ENCODE peak calls at places on chromosome 20, in nine cellular contexts. One of them, this sample, is unnamed.

GRCh38 chr20:52943185-52943841 is 28.8 kb upstream of the TSHZ2 start:
- DNase-seq in AG10803: peak; percentile 49
- DNase-seq in cardiac muscle cell: no peak
- DNase-seq in HL-60: peak; percentile 10
- DNase-seq in dorsolateral prefrontal cortex: no peak
- DNase-seq in heart right ventricle: no peak
- DNase-seq in choroid plexus epithelial cell: peak; percentile 8
- DNase-seq in endothelial cell: no peak
- DNase-seq in CD4-positive, alpha-beta T cell: no peak
- DNase-seq in this sample: no peak

GRCh38 chr20:32982617-32983458 is 21.4 kb downstream of the SUN5 start:
- DNase-seq in choroid plexus epithelial cell: no peak
- DNase-seq in HL-60: no peak
- DNase-seq in AG10803: no peak
- DNase-seq in dorsolateral prefrontal cortex: no peak
- DNase-seq in endothelial cell: no peak
- DNase-seq in heart right ventricle: peak; percentile 35
- DNase-seq in cardiac muscle cell: peak; percentile 89
- DNase-seq in CD4-positive, alpha-beta T cell: no peak
- DNase-seq in this sample: no peak

GRCh38 chr20:46128310-46129151 is 10.4 kb downstream of the CD40 start:
- DNase-seq in HL-60: no peak
- DNase-seq in dorsolateral prefrontal cortex: peak; percentile 58
- DNase-seq in cardiac muscle cell: peak; percentile 51
- DNase-seq in AG10803: no peak
- DNase-seq in CD4-positive, alpha-beta T cell: no peak
- DNase-seq in heart right ventricle: peak; percentile 35
- DNase-seq in endothelial cell: peak; percentile 63
- DNase-seq in choroid plexus epithelial cell: peak; percentile 25
- DNase-seq in this sample: no peak

GRCh38 chr20:29790510-29790909 is 1467.0 kb upstream of the DEFB115 start:
- DNase-seq in heart right ventricle: no peak
- DNase-seq in AG10803: no peak
- DNase-seq in choroid plexus epithelial cell: no peak
- DNase-seq in CD4-positive, alpha-beta T cell: no peak
- DNase-seq in endothelial cell: no peak
- DNase-seq in dorsolateral prefrontal cortex: no peak
- DNase-seq in HL-60: no peak
- DNase-seq in cardiac muscle cell: no peak
- DNase-seq in this sample: no peak

GRCh38 chr20:40251284-40251932 is 437.6 kb downstream of the MAFB start:
- DNase-seq in CD4-positive, alpha-beta T cell: no peak
- DNase-seq in dorsolateral prefrontal cortex: no peak
- DNase-seq in heart right ventricle: no peak
- DNase-seq in AG10803: peak; percentile 39
- DNase-seq in choroid plexus epithelial cell: peak; percentile 54
- DNase-seq in HL-60: no peak
- DNase-seq in cardiac muscle cell: peak; percentile 19
- DNase-seq in endothelial cell: peak; percentile 46
- DNase-seq in this sample: no peak

GRCh38 chr20:58293453-58293852 is 16.1 kb upstream of the RAB22A start:
- DNase-seq in cardiac muscle cell: peak; percentile 71
- DNase-seq in endothelial cell: no peak
- DNase-seq in AG10803: no peak
- DNase-seq in CD4-positive, alpha-beta T cell: no peak
- DNase-seq in heart right ventricle: no peak
- DNase-seq in choroid plexus epithelial cell: no peak
- DNase-seq in HL-60: no peak
- DNase-seq in dorsolateral prefrontal cortex: no peak
- DNase-seq in this sample: no peak

GRCh38 chr20:52676282-52676995 is 295.7 kb upstream of the TSHZ2 start:
- DNase-seq in endothelial cell: no peak
- DNase-seq in dorsolateral prefrontal cortex: no peak
- DNase-seq in heart right ventricle: no peak
- DNase-seq in cardiac muscle cell: no peak
- DNase-seq in choroid plexus epithelial cell: no peak
- DNase-seq in HL-60: no peak
- DNase-seq in AG10803: no peak
- DNase-seq in CD4-positive, alpha-beta T cell: no peak
- DNase-seq in this sample: no peak

GRCh38 chr20:18056174-18057105 is 1.3 kb downstream of the OVOL2 start:
- DNase-seq in endothelial cell: no peak
- DNase-seq in heart right ventricle: no peak
- DNase-seq in dorsolateral prefrontal cortex: no peak
- DNase-seq in AG10803: no peak
- DNase-seq in HL-60: no peak
- DNase-seq in cardiac muscle cell: peak; percentile 33
- DNase-seq in CD4-positive, alpha-beta T cell: no peak
- DNase-seq in choroid plexus epithelial cell: peak; percentile 12
- DNase-seq in this sample: no peak

GRCh38 chr20:53939554-53940355 is 130.6 kb downstream of the BCAS1 start:
- DNase-seq in choroid plexus epithelial cell: peak; percentile 96
- DNase-seq in endothelial cell: peak; percentile 92
- DNase-seq in dorsolateral prefrontal cortex: peak; percentile 85
- DNase-seq in HL-60: peak; percentile 95
- DNase-seq in CD4-positive, alpha-beta T cell: peak; percentile 54
- DNase-seq in cardiac muscle cell: peak; percentile 94
- DNase-seq in heart right ventricle: peak; percentile 88
- DNase-seq in AG10803: peak; percentile 96
- DNase-seq in this sample: peak; percentile 94

GRCh38 chr20:61662226-61662945 is 403.3 kb downstream of the TAF4 start:
- DNase-seq in endothelial cell: no peak
- DNase-seq in AG10803: no peak
- DNase-seq in HL-60: no peak
- DNase-seq in cardiac muscle cell: no peak
- DNase-seq in dorsolateral prefrontal cortex: no peak
- DNase-seq in heart right ventricle: no peak
- DNase-seq in CD4-positive, alpha-beta T cell: no peak
- DNase-seq in choroid plexus epithelial cell: no peak
- DNase-seq in this sample: no peak

GRCh38 chr20:42350521-42350920 is 732.3 kb upstream of the CHD6 start:
- DNase-seq in dorsolateral prefrontal cortex: no peak
- DNase-seq in choroid plexus epithelial cell: no peak
- DNase-seq in CD4-positive, alpha-beta T cell: no peak
- DNase-seq in AG10803: no peak
- DNase-seq in heart right ventricle: no peak
- DNase-seq in HL-60: no peak
- DNase-seq in endothelial cell: no peak
- DNase-seq in cardiac muscle cell: no peak
- DNase-seq in this sample: no peak

GRCh38 chr20:34324541-34324940 is 21.4 kb upstream of the AHCY start:
- DNase-seq in HL-60: no peak
- DNase-seq in cardiac muscle cell: no peak
- DNase-seq in AG10803: no peak
- DNase-seq in CD4-positive, alpha-beta T cell: no peak
- DNase-seq in dorsolateral prefrontal cortex: no peak
- DNase-seq in choroid plexus epithelial cell: no peak
- DNase-seq in heart right ventricle: no peak
- DNase-seq in endothelial cell: no peak
- DNase-seq in this sample: no peak

GRCh38 chr20:34332262-34332920 is 29.2 kb upstream of the AHCY start:
- DNase-seq in choroid plexus epithelial cell: no peak
- DNase-seq in heart right ventricle: no peak
- DNase-seq in HL-60: no peak
- DNase-seq in CD4-positive, alpha-beta T cell: no peak
- DNase-seq in AG10803: no peak
- DNase-seq in endothelial cell: no peak
- DNase-seq in cardiac muscle cell: no peak
- DNase-seq in dorsolateral prefrontal cortex: no peak
- DNase-seq in this sample: no peak

GRCh38 chr20:34331838-34332237 is 28.7 kb upstream of the AHCY start:
- DNase-seq in HL-60: no peak
- DNase-seq in endothelial cell: no peak
- DNase-seq in heart right ventricle: no peak
- DNase-seq in CD4-positive, alpha-beta T cell: no peak
- DNase-seq in dorsolateral prefrontal cortex: no peak
- DNase-seq in cardiac muscle cell: no peak
- DNase-seq in choroid plexus epithelial cell: no peak
- DNase-seq in AG10803: no peak
- DNase-seq in this sample: no peak

GRCh38 chr20:34333786-34334185 is 29.3 kb upstream of the ITCH start:
- DNase-seq in dorsolateral prefrontal cortex: no peak
- DNase-seq in endothelial cell: no peak
- DNase-seq in heart right ventricle: no peak
- DNase-seq in HL-60: no peak
- DNase-seq in AG10803: no peak
- DNase-seq in CD4-positive, alpha-beta T cell: no peak
- DNase-seq in choroid plexus epithelial cell: no peak
- DNase-seq in cardiac muscle cell: no peak
- DNase-seq in this sample: no peak

GRCh38 chr20:34328928-34329677 is 25.9 kb upstream of the AHCY start:
- DNase-seq in dorsolateral prefrontal cortex: no peak
- DNase-seq in cardiac muscle cell: no peak
- DNase-seq in endothelial cell: no peak
- DNase-seq in heart right ventricle: no peak
- DNase-seq in choroid plexus epithelial cell: no peak
- DNase-seq in AG10803: no peak
- DNase-seq in CD4-positive, alpha-beta T cell: no peak
- DNase-seq in HL-60: no peak
- DNase-seq in this sample: no peak
- TF ChIP-seq CTCF in dorsolateral prefrontal cortex: no peak
- TF ChIP-seq CTCF in cardiac muscle cell: no peak
- TF ChIP-seq CTCF in endothelial cell: no peak
- TF ChIP-seq CTCF in heart right ventricle: no peak
- TF ChIP-seq CTCF in choroid plexus epithelial cell: no peak
- TF ChIP-seq CTCF in AG10803: no peak
- TF ChIP-seq CTCF in CD4-positive, alpha-beta T cell: no peak
- TF ChIP-seq CTCF in HL-60: no peak
- TF ChIP-seq CTCF in this sample: no peak

GRCh38 chr20:31719644-31720485 is 2.8 kb downstream of the BCL2L1 start:
- DNase-seq in HL-60: no peak
- DNase-seq in endothelial cell: no peak
- DNase-seq in heart right ventricle: no peak
- DNase-seq in dorsolateral prefrontal cortex: peak; percentile 46
- DNase-seq in cardiac muscle cell: no peak
- DNase-seq in choroid plexus epithelial cell: peak; percentile 53
- DNase-seq in CD4-positive, alpha-beta T cell: no peak
- DNase-seq in AG10803: peak; percentile 43
- DNase-seq in this sample: no peak

GRCh38 chr20:31721408-31722332 is 998 bp downstream of the BCL2L1 start:
- DNase-seq in heart right ventricle: peak; percentile 40
- DNase-seq in dorsolateral prefrontal cortex: no peak
- DNase-seq in AG10803: no peak
- DNase-seq in CD4-positive, alpha-beta T cell: no peak
- DNase-seq in endothelial cell: no peak
- DNase-seq in HL-60: no peak
- DNase-seq in choroid plexus epithelial cell: no peak
- DNase-seq in cardiac muscle cell: no peak
- DNase-seq in this sample: no peak

GRCh38 chr20:31720486-31721407 is 1.9 kb downstream of the BCL2L1 start:
- DNase-seq in cardiac muscle cell: no peak
- DNase-seq in endothelial cell: no peak
- DNase-seq in HL-60: no peak
- DNase-seq in AG10803: no peak
- DNase-seq in choroid plexus epithelial cell: no peak
- DNase-seq in heart right ventricle: no peak
- DNase-seq in CD4-positive, alpha-beta T cell: no peak
- DNase-seq in dorsolateral prefrontal cortex: no peak
- DNase-seq in this sample: no peak

GRCh38 chr20:31723282-31724078 is 812 bp upstream of the BCL2L1 start:
- DNase-seq in cardiac muscle cell: peak; percentile 98
- DNase-seq in CD4-positive, alpha-beta T cell: peak; percentile 97
- DNase-seq in AG10803: peak; percentile 98
- DNase-seq in HL-60: peak; percentile 96
- DNase-seq in dorsolateral prefrontal cortex: peak; percentile 98
- DNase-seq in heart right ventricle: peak; percentile 99
- DNase-seq in endothelial cell: peak; percentile 100
- DNase-seq in choroid plexus epithelial cell: peak; percentile 99
- DNase-seq in this sample: peak; percentile 86

GRCh38 chr20:31722388-31723281 is at the start of gene BCL2L1:
- DNase-seq in cardiac muscle cell: peak; percentile 86
- DNase-seq in endothelial cell: peak; percentile 84
- DNase-seq in heart right ventricle: peak; percentile 89
- DNase-seq in AG10803: peak; percentile 87
- DNase-seq in CD4-positive, alpha-beta T cell: peak; percentile 42
- DNase-seq in dorsolateral prefrontal cortex: peak; percentile 81
- DNase-seq in choroid plexus epithelial cell: peak; percentile 89
- DNase-seq in HL-60: peak; percentile 73
- DNase-seq in this sample: no peak
- TF ChIP-seq CTCF in cardiac muscle cell: peak; percentile 82
- TF ChIP-seq CTCF in endothelial cell: peak; percentile 69
- TF ChIP-seq CTCF in heart right ventricle: peak; percentile 68
- TF ChIP-seq CTCF in AG10803: peak; percentile 73
- TF ChIP-seq CTCF in CD4-positive, alpha-beta T cell: no peak
- TF ChIP-seq CTCF in dorsolateral prefrontal cortex: peak; percentile 61
- TF ChIP-seq CTCF in choroid plexus epithelial cell: peak; percentile 88
- TF ChIP-seq CTCF in HL-60: peak; percentile 0
- TF ChIP-seq CTCF in this sample: peak; percentile 69

DNA sequence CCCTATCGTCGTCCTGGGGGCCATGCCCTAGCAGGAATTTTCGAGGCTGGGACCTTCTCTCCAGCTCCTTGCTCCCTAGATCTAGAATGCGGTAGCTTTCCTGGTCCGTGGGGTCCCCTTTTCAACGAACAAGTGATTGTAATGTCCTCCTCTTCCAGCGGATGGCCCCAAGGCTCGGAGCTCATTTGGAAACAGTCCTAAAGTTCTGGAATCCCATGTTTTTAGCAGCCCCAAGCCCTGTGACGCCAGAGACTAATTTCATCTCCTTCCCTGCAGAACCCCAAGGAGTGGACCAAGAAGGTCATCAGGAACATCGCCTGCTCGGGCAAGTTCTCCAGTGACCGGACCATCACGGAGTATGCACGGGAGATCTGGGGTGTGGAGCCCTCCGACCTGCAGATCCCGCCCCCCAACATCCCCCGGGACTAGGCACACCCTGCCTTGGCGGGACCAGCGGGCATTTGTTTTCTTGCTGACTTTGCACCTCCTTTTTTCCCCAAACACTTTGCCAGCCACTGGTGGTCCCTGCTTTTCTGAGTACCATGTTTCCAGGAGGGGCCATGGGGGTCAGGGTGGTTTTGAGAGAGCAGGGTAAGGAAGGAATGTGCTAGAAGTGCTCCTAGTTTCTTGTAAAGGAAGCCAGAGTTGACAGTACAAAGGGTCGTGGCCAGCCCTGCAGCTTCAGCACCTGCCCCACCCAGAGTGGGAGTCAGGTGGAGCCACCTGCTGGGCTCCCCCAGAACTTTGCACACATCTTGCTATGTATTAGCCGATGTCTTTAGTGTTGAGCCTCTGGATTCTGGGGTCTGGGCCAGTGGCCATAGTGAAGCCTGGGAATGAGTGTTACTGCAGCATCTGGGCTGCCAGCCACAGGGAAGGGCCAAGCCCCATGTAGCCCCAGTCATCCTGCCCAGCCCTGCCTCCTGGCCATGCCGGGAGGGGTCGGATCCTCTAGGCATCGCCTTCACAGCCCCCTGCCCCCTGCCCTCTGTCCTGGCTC is 48.5 kb downstream of the PYGB start:
- DNase-seq in heart right ventricle: no peak
- DNase-seq in cardiac muscle cell: peak; percentile 40
- DNase-seq in CD4-positive, alpha-beta T cell: no peak
- DNase-seq in endothelial cell: no peak
- DNase-seq in HL-60: no peak
- DNase-seq in choroid plexus epithelial cell: peak; percentile 57
- DNase-seq in AG10803: peak; percentile 51
- DNase-seq in dorsolateral prefrontal cortex: peak; percentile 67
- DNase-seq in this sample: no peak
- TF ChIP-seq CTCF in heart right ventricle: no peak
- TF ChIP-seq CTCF in cardiac muscle cell: peak; percentile 37
- TF ChIP-seq CTCF in CD4-positive, alpha-beta T cell: peak; percentile 27
- TF ChIP-seq CTCF in endothelial cell: peak; percentile 30
- TF ChIP-seq CTCF in HL-60: peak; percentile 18
- TF ChIP-seq CTCF in choroid plexus epithelial cell: peak; percentile 59
- TF ChIP-seq CTCF in AG10803: peak; percentile 46
- TF ChIP-seq CTCF in dorsolateral prefrontal cortex: peak; percentile 28
- TF ChIP-seq CTCF in this sample: no peak

GRCh38 chr20:19828233-19828632 is 70.2 kb downstream of the RIN2 start:
- DNase-seq in choroid plexus epithelial cell: peak; percentile 64
- DNase-seq in HL-60: peak; percentile 87
- DNase-seq in AG10803: no peak
- DNase-seq in CD4-positive, alpha-beta T cell: no peak
- DNase-seq in cardiac muscle cell: peak; percentile 40
- DNase-seq in endothelial cell: no peak
- DNase-seq in dorsolateral prefrontal cortex: no peak
- DNase-seq in heart right ventricle: no peak
- DNase-seq in this sample: no peak
- TF ChIP-seq CTCF in choroid plexus epithelial cell: peak; percentile 73
- TF ChIP-seq CTCF in HL-60: peak; percentile 6
- TF ChIP-seq CTCF in AG10803: peak; percentile 27
- TF ChIP-seq CTCF in CD4-positive, alpha-beta T cell: no peak
- TF ChIP-seq CTCF in cardiac muscle cell: peak; percentile 29
- TF ChIP-seq CTCF in endothelial cell: no peak
- TF ChIP-seq CTCF in dorsolateral prefrontal cortex: peak; percentile 55
- TF ChIP-seq CTCF in heart right ventricle: no peak
- TF ChIP-seq CTCF in this sample: no peak